ENCODE peak calls at places on chromosomes 3 and 15, in ten cellular contexts. One of them, this sample, is unnamed.

GRCh38 chr15:78034495-78035191 is 42.9 kb downstream of the TBC1D2B start:
- DNase-seq in AG10803: no peak
- DNase-seq in Peyer's patch: no peak
- DNase-seq in lung microvascular endothelial cell: peak
- DNase-seq in GM23338: no peak
- DNase-seq in CD8-positive, alpha-beta T cell: peak
- DNase-seq in kidney tubule cell: peak
- DNase-seq in activated naive CD4-positive, alpha-beta T cell: peak
- DNase-seq in GM04503: no peak
- DNase-seq in activated B cell treated with CpG ODN at 0.5 μM for 24 hours: peak
- DNase-seq in this sample: no peak

GRCh38 chr15:31252386-31252785 is 74.2 kb upstream of the KLF13 start:
- DNase-seq in AG10803: no peak
- DNase-seq in Peyer's patch: no peak
- DNase-seq in lung microvascular endothelial cell: no peak
- DNase-seq in GM23338: no peak
- DNase-seq in CD8-positive, alpha-beta T cell: no peak
- DNase-seq in kidney tubule cell: no peak
- DNase-seq in activated naive CD4-positive, alpha-beta T cell: no peak
- DNase-seq in GM04503: no peak
- DNase-seq in activated B cell treated with CpG ODN at 0.5 μM for 24 hours: no peak
- DNase-seq in this sample: no peak

GRCh38 chr15:63218114-63218808 is 28.9 kb downstream of the RAB8B start:
- DNase-seq in AG10803: peak
- DNase-seq in Peyer's patch: no peak
- DNase-seq in lung microvascular endothelial cell: peak
- DNase-seq in GM23338: no peak
- DNase-seq in CD8-positive, alpha-beta T cell: no peak
- DNase-seq in kidney tubule cell: peak
- DNase-seq in activated naive CD4-positive, alpha-beta T cell: no peak
- DNase-seq in GM04503: no peak
- DNase-seq in activated B cell treated with CpG ODN at 0.5 μM for 24 hours: no peak
- DNase-seq in this sample: peak

GRCh38 chr3:123808812-123809211 is 75.3 kb downstream of the MYLK start:
- DNase-seq in AG10803: no peak
- DNase-seq in Peyer's patch: no peak
- DNase-seq in lung microvascular endothelial cell: no peak
- DNase-seq in GM23338: no peak
- DNase-seq in CD8-positive, alpha-beta T cell: no peak
- DNase-seq in kidney tubule cell: no peak
- DNase-seq in activated naive CD4-positive, alpha-beta T cell: no peak
- DNase-seq in GM04503: no peak
- DNase-seq in activated B cell treated with CpG ODN at 0.5 μM for 24 hours: no peak
- DNase-seq in this sample: no peak

GRCh38 chr15:62506217-62506805 is 341.2 kb upstream of the C2CD4B start:
- DNase-seq in AG10803: peak
- DNase-seq in Peyer's patch: no peak
- DNase-seq in lung microvascular endothelial cell: no peak
- DNase-seq in GM23338: peak
- DNase-seq in CD8-positive, alpha-beta T cell: no peak
- DNase-seq in kidney tubule cell: peak
- DNase-seq in activated naive CD4-positive, alpha-beta T cell: no peak
- DNase-seq in GM04503: peak
- DNase-seq in activated B cell treated with CpG ODN at 0.5 μM for 24 hours: no peak
- DNase-seq in this sample: peak

GRCh38 chr3:16898595-16899395 is 14.0 kb downstream of the PLCL2 start:
- DNase-seq in AG10803: no peak
- DNase-seq in Peyer's patch: peak
- DNase-seq in lung microvascular endothelial cell: no peak
- DNase-seq in GM23338: no peak
- DNase-seq in CD8-positive, alpha-beta T cell: no peak
- DNase-seq in kidney tubule cell: no peak
- DNase-seq in activated naive CD4-positive, alpha-beta T cell: no peak
- DNase-seq in GM04503: no peak
- DNase-seq in activated B cell treated with CpG ODN at 0.5 μM for 24 hours: no peak
- DNase-seq in this sample: no peak

GRCh38 chr3:14371573-14372474 is 30.6 kb upstream of the SLC6A6 start:
- DNase-seq in AG10803: peak
- DNase-seq in Peyer's patch: peak
- DNase-seq in lung microvascular endothelial cell: peak
- DNase-seq in GM23338: no peak
- DNase-seq in CD8-positive, alpha-beta T cell: no peak
- DNase-seq in kidney tubule cell: peak
- DNase-seq in activated naive CD4-positive, alpha-beta T cell: no peak
- DNase-seq in GM04503: peak
- DNase-seq in activated B cell treated with CpG ODN at 0.5 μM for 24 hours: no peak
- DNase-seq in this sample: peak

GRCh38 chr3:3998140-3998977 is 199.1 kb downstream of the LRRN1 start:
- DNase-seq in AG10803: no peak
- DNase-seq in Peyer's patch: no peak
- DNase-seq in lung microvascular endothelial cell: peak
- DNase-seq in GM23338: peak
- DNase-seq in CD8-positive, alpha-beta T cell: no peak
- DNase-seq in kidney tubule cell: peak
- DNase-seq in activated naive CD4-positive, alpha-beta T cell: no peak
- DNase-seq in GM04503: no peak
- DNase-seq in activated B cell treated with CpG ODN at 0.5 μM for 24 hours: no peak
- DNase-seq in this sample: no peak

GRCh38 chr3:128490650-128491070 is 2.3 kb downstream of the GATA2 start:
- DNase-seq in AG10803: no peak
- DNase-seq in Peyer's patch: no peak
- DNase-seq in lung microvascular endothelial cell: no peak
- DNase-seq in GM23338: no peak
- DNase-seq in CD8-positive, alpha-beta T cell: no peak
- DNase-seq in kidney tubule cell: no peak
- DNase-seq in activated naive CD4-positive, alpha-beta T cell: no peak
- DNase-seq in GM04503: no peak
- DNase-seq in activated B cell treated with CpG ODN at 0.5 μM for 24 hours: no peak
- DNase-seq in this sample: no peak

GRCh38 chr15:80695099-80695910 is at the start of gene ABHD17C:
- DNase-seq in AG10803: peak
- DNase-seq in Peyer's patch: peak
- DNase-seq in lung microvascular endothelial cell: peak
- DNase-seq in GM23338: peak
- DNase-seq in CD8-positive, alpha-beta T cell: peak
- DNase-seq in kidney tubule cell: peak
- DNase-seq in activated naive CD4-positive, alpha-beta T cell: no peak
- DNase-seq in GM04503: no peak
- DNase-seq in activated B cell treated with CpG ODN at 0.5 μM for 24 hours: peak
- DNase-seq in this sample: peak

GRCh38 chr3:4730734-4731133 is 237.6 kb downstream of the ITPR1 start:
- DNase-seq in AG10803: no peak
- DNase-seq in Peyer's patch: no peak
- DNase-seq in lung microvascular endothelial cell: no peak
- DNase-seq in GM23338: no peak
- DNase-seq in CD8-positive, alpha-beta T cell: no peak
- DNase-seq in kidney tubule cell: no peak
- DNase-seq in activated naive CD4-positive, alpha-beta T cell: no peak
- DNase-seq in GM04503: no peak
- DNase-seq in activated B cell treated with CpG ODN at 0.5 μM for 24 hours: no peak
- DNase-seq in this sample: no peak

GRCh38 chr3:43015572-43016512 is 36.7 kb downstream of the GASK1A start:
- DNase-seq in AG10803: no peak
- DNase-seq in Peyer's patch: no peak
- DNase-seq in lung microvascular endothelial cell: no peak
- DNase-seq in GM23338: no peak
- DNase-seq in CD8-positive, alpha-beta T cell: peak
- DNase-seq in kidney tubule cell: no peak
- DNase-seq in activated naive CD4-positive, alpha-beta T cell: no peak
- DNase-seq in GM04503: no peak
- DNase-seq in activated B cell treated with CpG ODN at 0.5 μM for 24 hours: no peak
- DNase-seq in this sample: no peak

GRCh38 chr15:39631357-39631756 is 50.5 kb downstream of the THBS1 start:
- DNase-seq in AG10803: no peak
- DNase-seq in Peyer's patch: no peak
- DNase-seq in lung microvascular endothelial cell: no peak
- DNase-seq in GM23338: no peak
- DNase-seq in CD8-positive, alpha-beta T cell: no peak
- DNase-seq in kidney tubule cell: no peak
- DNase-seq in activated naive CD4-positive, alpha-beta T cell: no peak
- DNase-seq in GM04503: no peak
- DNase-seq in activated B cell treated with CpG ODN at 0.5 μM for 24 hours: no peak
- DNase-seq in this sample: peak

GRCh38 chr3:78140274-78140673 is 1100.4 kb downstream of the ROBO2 start:
- DNase-seq in AG10803: no peak
- DNase-seq in Peyer's patch: no peak
- DNase-seq in lung microvascular endothelial cell: no peak
- DNase-seq in GM23338: no peak
- DNase-seq in CD8-positive, alpha-beta T cell: no peak
- DNase-seq in kidney tubule cell: peak
- DNase-seq in activated naive CD4-positive, alpha-beta T cell: no peak
- DNase-seq in GM04503: no peak
- DNase-seq in activated B cell treated with CpG ODN at 0.5 μM for 24 hours: no peak
- DNase-seq in this sample: no peak